ENCODE peak calls at places on chromosomes 6 and 20, in four cellular contexts. T is GM12878, S is HepG2, B is NT2/D1. A is an unnamed sample.

GRCh38 chr20:51749674-51750036 is 18.5 kb downstream of the ATP9A start:
- DNase-seq in T (no peak), B (no peak), S (no peak), A (no peak)

GRCh38 chr6:3409699-3410384 is 47.0 kb downstream of the SLC22A23 start:
- DNase-seq in S (peak), T (no peak), B (no peak), A (no peak)

GRCh38 chr20:54377992-54378773 is 97.2 kb upstream of the DOK5 start:
- DNase-seq in T (no peak), B (no peak), S (no peak), A (no peak)

GRCh38 chr6:37175332-37176267 is 5.6 kb downstream of the PIM1 start:
- DNase-seq in B (no peak), S (no peak), T (no peak), A (no peak)

GRCh38 chr20:31505903-31506302 is 8.3 kb upstream of the HM13 start:
- DNase-seq in B (no peak), S (no peak), T (no peak), A (no peak)

GRCh38 chr20:63224272-63225081 is 8.5 kb upstream of the YTHDF1 start:
- DNase-seq in T (no peak), S (peak), B (no peak), A (peak)

GRCh38 chr20:47316776-47317126 is 39.7 kb downstream of the ZMYND8 start:
- DNase-seq in S (no peak), B (no peak), T (no peak), A (no peak)

GRCh38 chr20:62787329-62787728 is 8.9 kb upstream of the MRGBP start:
- DNase-seq in T (no peak), S (no peak), B (no peak), A (no peak)

GRCh38 chr6:26576407-26576843 is 20.3 kb upstream of the ABT1 start:
- DNase-seq in B (no peak), T (no peak), S (no peak), A (no peak)

GRCh38 chr6:28923318-28924102 is at the start of gene TRIM27:
- DNase-seq in S (peak), B (peak), T (peak), A (peak)

GRCh38 chr6:96110878-96111277 is 95.1 kb downstream of the FUT9 start:
- DNase-seq in S (no peak), B (no peak), T (no peak), A (no peak)

GRCh38 chr20:52231230-52231746 is 39.7 kb upstream of the ZFP64 start:
- DNase-seq in B (no peak), S (peak), T (no peak), A (no peak)

GRCh38 chr20:50635676-50636600 is 55.4 kb downstream of the RIPOR3 start:
- DNase-seq in B (peak), S (peak), T (no peak), A (peak)

GRCh38 chr6:97438011-97438671 is 155.1 kb upstream of the MMS22L start:
- DNase-seq in B (no peak), T (no peak), S (no peak), A (no peak)

GRCh38 chr6:97440590-97441176 is 157.7 kb upstream of the MMS22L start:
- DNase-seq in B (peak), T (no peak), S (peak), A (peak)

DNA sequence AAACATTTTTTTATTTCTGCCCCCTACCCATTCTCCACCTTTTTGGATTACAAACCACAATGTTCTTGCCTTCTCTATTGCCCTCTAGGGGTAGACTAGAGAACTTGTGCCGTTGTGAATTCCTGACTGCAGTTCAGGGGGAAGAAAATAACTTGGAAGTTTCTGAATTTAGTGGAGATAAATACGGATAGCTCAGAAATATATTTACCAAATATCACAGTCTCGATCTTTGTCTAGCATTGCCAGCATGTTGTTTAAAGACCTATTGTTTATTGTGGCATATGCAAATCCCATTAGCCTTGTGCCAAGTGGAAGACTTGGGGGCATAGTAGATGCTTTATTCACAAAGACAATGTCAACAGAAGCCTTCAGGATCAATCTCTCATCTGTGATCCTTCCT is 154.1 kb upstream of the MMS22L start:
- DNase-seq in B (no peak), T (no peak), S (peak), A (peak)
- TF ChIP-seq SUZ12 in B (no peak), T (no peak), S (no peak), A (no peak)

GRCh38 chr6:16271415-16271814 is 33.0 kb downstream of the GMPR start:
- DNase-seq in T (no peak), S (no peak), B (no peak), A (no peak)

GRCh38 chr6:16273266-16273665 is 34.9 kb downstream of the GMPR start:
- DNase-seq in T (no peak), B (no peak), S (no peak), A (no peak)

GRCh38 chr6:16275230-16275574 is 36.8 kb downstream of the GMPR start:
- DNase-seq in B (no peak), T (no peak), S (no peak), A (no peak)

GRCh38 chr6:16276991-16277981 is 38.9 kb downstream of the GMPR start:
- DNase-seq in S (peak), B (peak), T (no peak), A (peak)

GRCh38 chr6:16274519-16275229 is 36.3 kb downstream of the GMPR start:
- DNase-seq in S (no peak), B (no peak), T (no peak), A (no peak)
- TF ChIP-seq SUZ12 in S (no peak), B (no peak), T (no peak), A (no peak)

GRCh38 chr6:130869681-130870080 is 42.5 kb downstream of the SMLR1 start:
- DNase-seq in S (no peak), B (no peak), T (no peak), A (no peak)
- TF ChIP-seq SUZ12 in S (no peak), B (no peak), T (no peak), A (no peak)

GRCh38 chr6:7087491-7087979 is 20.2 kb upstream of the RREB1 start:
- DNase-seq in T (peak), B (no peak), S (no peak), A (peak)

GRCh38 chr6:7088076-7088742 is 19.6 kb upstream of the RREB1 start:
- DNase-seq in T (no peak), B (no peak), S (no peak), A (no peak)

GRCh38 chr6:7085911-7086310 is 21.9 kb upstream of the RREB1 start:
- DNase-seq in T (no peak), B (no peak), S (no peak), A (no peak)

GRCh38 chr6:7087066-7087465 is 20.7 kb upstream of the RREB1 start:
- DNase-seq in B (peak), T (no peak), S (no peak), A (no peak)

DNA sequence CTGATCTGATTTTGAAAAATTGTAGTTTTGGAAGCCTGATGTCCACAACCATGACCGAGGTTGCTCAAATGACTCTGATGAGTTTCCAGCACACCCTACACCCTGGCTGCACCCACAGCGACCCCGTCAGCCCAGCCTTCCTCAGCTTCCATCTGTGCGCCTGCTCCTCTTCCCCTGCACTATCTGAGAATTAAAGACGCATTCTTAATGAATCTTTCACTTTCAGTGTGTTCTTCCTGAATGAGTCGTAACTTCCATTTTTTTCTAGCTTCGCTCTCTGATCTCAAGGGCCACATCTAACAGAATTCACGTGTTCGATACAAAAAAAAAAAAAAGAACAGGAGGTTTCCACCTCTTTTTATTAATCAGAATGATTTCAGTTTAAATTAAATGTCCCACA is 21.3 kb upstream of the RREB1 start:
- DNase-seq in B (no peak), S (no peak), T (peak), A (no peak)
- TF ChIP-seq SUZ12 in B (no peak), S (no peak), T (no peak), A (no peak)

A was measured in HEK293T.